ENCODE peak calls at places on chromosomes 4 and X, in nine cellular contexts. D, X, U, A, F, V, O, J and T are unnamed samples.

GRCh38 chr4:118839221-118839927 is 3.4 kb upstream of the SEC24D start:
- DNase-seq in X (no peak), J (no peak), A (no peak), F (no peak), U (no peak), O (no peak), D (no peak), V (no peak), T (no peak)

GRCh38 chrX:37746951-37747350 is 32.9 kb upstream of the CYBB start:
- DNase-seq in X (no peak), F (no peak), A (no peak), D (no peak), U (no peak), J (no peak), V (no peak), O (no peak), T (no peak)

GRCh38 chr4:61374612-61374920 is 174.4 kb downstream of the ADGRL3 start:
- DNase-seq in X (no peak), O (no peak), F (no peak), U (peak), J (no peak), D (no peak), A (no peak), V (no peak), T (no peak)

GRCh38 chr4:56648245-56649151 is 32.6 kb downstream of the HOPX start:
- DNase-seq in D (peak), O (no peak), X (no peak), J (no peak), A (no peak), F (no peak), U (no peak), V (no peak), T (no peak)

GRCh38 chrX:439236-439635 is 52.5 kb upstream of the PPP2R3B start:
- DNase-seq in A (no peak), J (no peak), D (no peak), V (no peak), U (no peak), O (no peak), X (no peak), F (no peak), T (peak)

GRCh38 chrX:35380808-35381700 is 417.1 kb upstream of the MAGEB16 start:
- DNase-seq in U (peak), D (no peak), V (no peak), A (no peak), O (no peak), F (no peak), X (no peak), J (peak), T (no peak)

GRCh38 chr4:10098770-10099139 is 17.8 kb downstream of the WDR1 start:
- DNase-seq in A (no peak), D (no peak), F (no peak), J (no peak), V (no peak), U (peak), X (no peak), O (no peak), T (no peak)

GRCh38 chr4:101114936-101115372 is 232.4 kb downstream of the PPP3CA start:
- DNase-seq in J (no peak), D (no peak), F (no peak), A (no peak), U (peak), O (peak), X (no peak), V (no peak), T (no peak)

GRCh38 chrX:129529685-129530281 is 6.5 kb upstream of the SMARCA1 start:
- DNase-seq in D (no peak), O (no peak), J (no peak), V (no peak), F (no peak), X (no peak), U (peak), A (no peak), T (no peak)

GRCh38 chr4:73741140-73741749 is 876 bp downstream of the CXCL8 start:
- DNase-seq in V (no peak), J (no peak), F (no peak), U (peak), D (no peak), A (no peak), X (no peak), O (no peak), T (no peak)

GRCh38 chr4:1469043-1469442 is 62.8 kb upstream of the NKX1-1 start:
- DNase-seq in V (no peak), X (no peak), D (no peak), F (peak), A (no peak), O (no peak), J (no peak), U (no peak), T (no peak)

GRCh38 chr4:185925910-185926360 is 113.9 kb upstream of the SORBS2 start:
- DNase-seq in O (no peak), V (peak), A (no peak), U (no peak), J (no peak), X (no peak), D (no peak), F (no peak), T (no peak)

GRCh38 chr4:19807505-19807904 is 444.2 kb upstream of the SLIT2 start:
- DNase-seq in J (no peak), O (no peak), D (no peak), U (peak), A (no peak), X (no peak), F (no peak), V (no peak), T (no peak)

GRCh38 chrX:2552621-2553297 is 52.0 kb upstream of the DHRSX start:
- DNase-seq in O (no peak), X (no peak), V (no peak), F (no peak), U (no peak), J (no peak), D (no peak), A (no peak), T (no peak)

GRCh38 chr4:184389978-184390518 is 84.3 kb downstream of the IRF2 start:
- DNase-seq in F (no peak), X (no peak), V (no peak), O (no peak), A (no peak), U (no peak), J (no peak), D (no peak), T (no peak)

GRCh38 chr4:56181140-56181950 is 205.9 kb downstream of the AASDH start:
- DNase-seq in U (no peak), V (no peak), D (no peak), J (no peak), O (no peak), F (no peak), A (no peak), X (no peak), T (no peak)

GRCh38 chrX:3144651-3145050 is 103.4 kb downstream of the ARSF start:
- DNase-seq in V (no peak), F (no peak), X (no peak), O (no peak), D (no peak), J (no peak), U (no peak), A (no peak), T (no peak)

GRCh38 chr4:183588169-183588675 is 70.8 kb downstream of the RWDD4 start:
- DNase-seq in U (peak), D (no peak), A (no peak), O (no peak), F (no peak), V (no peak), X (no peak), J (peak), T (no peak)

GRCh38 chr4:153063490-153063889 is 127.4 kb downstream of the FHDC1 start:
- DNase-seq in F (no peak), D (no peak), X (no peak), O (no peak), J (no peak), U (no peak), V (no peak), A (no peak), T (no peak)

GRCh38 chrX:24081661-24082154 is 27.0 kb downstream of the EIF2S3 start:
- DNase-seq in X (peak), A (peak), F (peak), U (peak), D (peak), O (peak), V (peak), J (peak), T (peak)

GRCh38 chrX:2320580-2321327 is 180.0 kb downstream of the DHRSX start:
- DNase-seq in D (no peak), O (no peak), A (peak), X (no peak), U (peak), F (no peak), V (peak), J (peak), T (no peak)

GRCh38 chr4:168321006-168321405 is 2.5 kb upstream of the DDX60 start:
- DNase-seq in F (no peak), O (no peak), V (no peak), A (no peak), D (no peak), U (no peak), X (no peak), J (no peak), T (no peak)

GRCh38 chr4:168319486-168320019 is 1.0 kb upstream of the DDX60 start:
- DNase-seq in A (no peak), J (no peak), D (no peak), U (no peak), O (no peak), F (no peak), V (no peak), X (no peak), T (no peak)

DNA sequence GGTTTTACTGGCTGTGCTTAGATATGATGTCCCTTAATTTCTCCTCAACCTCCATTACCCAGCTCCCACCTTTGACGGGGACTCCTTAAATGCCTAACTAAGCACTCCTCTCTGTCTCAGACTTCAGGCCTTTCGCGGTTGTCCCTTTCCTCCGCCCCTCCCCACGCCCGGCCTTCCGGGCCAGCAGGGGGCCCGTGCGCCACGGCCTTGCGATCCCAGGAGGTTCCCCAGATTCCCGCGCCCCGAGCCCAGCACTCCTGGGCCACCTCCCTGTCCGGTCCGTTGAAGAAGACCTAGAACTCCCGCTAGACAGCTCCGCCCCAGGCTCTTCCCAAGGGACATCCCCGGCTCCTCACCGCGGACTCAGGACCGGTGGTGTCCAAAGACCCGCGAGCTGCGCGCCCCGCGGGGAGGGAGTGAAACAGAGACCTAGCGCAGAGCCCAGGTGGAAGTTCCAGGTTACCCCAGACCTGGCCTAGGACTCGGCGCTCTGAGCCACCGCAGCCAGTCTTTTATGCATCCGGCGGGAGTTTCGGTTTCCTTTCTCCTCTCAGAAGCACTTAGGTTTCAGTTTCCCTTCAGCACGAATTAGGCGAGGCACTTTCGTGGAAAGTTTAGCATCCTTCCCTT is at the start of gene DDX60:
- DNase-seq in D (peak), O (peak), A (peak), U (peak), J (peak), V (peak), X (peak), F (peak), T (peak)
- TF ChIP-seq POLR2A in D (peak), O (peak), A (no peak), U (peak), J (peak), V (peak), X (no peak), F (peak), T (peak)

GRCh38 chr4:16665942-16666586 is 232.4 kb downstream of the LDB2 start:
- DNase-seq in X (no peak), O (no peak), J (no peak), D (no peak), F (no peak), V (no peak), U (no peak), A (no peak), T (no peak)
- H3K27ac ChIP-seq in X (no peak), O (no peak), J (no peak), D (no peak), F (no peak), V (no peak), U (no peak), A (no peak), T (no peak)

DNA sequence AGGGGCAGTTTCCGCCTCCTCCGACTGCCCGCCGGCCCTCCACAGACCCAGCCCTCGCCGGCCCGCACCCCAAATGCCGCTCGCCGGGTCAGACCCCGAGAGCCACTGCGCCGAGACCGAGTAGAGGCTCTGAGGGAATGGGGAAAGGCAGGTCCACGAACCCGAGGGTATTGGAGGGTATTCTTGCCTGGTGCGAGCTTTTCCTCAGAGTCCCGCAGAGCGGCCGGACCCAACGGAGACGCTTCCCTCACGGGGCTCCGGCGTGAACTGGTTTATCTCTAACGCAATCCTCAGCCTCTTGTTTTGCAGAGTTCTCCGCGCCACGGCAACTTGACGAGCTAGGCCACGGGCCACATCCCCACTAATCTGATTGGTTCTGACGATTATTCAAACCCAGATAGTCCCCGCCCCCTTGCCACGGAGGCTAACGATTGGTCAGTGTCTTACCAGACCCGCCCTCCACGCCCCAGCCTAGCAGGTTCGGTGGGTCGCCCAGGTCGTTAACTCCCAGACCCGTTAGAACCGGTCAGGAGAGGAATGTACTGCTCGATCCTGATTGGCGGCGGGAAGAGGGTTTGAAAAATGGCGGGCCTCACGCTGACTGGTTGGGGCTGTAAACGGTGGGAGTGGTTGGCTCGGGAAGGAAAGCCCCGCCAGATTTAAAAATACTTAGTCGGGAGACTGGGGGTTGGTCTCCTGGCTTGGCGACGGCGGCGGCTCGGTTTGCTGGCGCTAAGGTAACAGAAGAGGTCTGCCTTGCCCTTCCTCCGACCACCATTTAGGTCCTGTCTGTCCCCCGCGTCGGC is at the start of gene HMGB2:
- DNase-seq in U (peak), X (peak), F (peak), D (peak), V (peak), J (peak), A (peak), O (peak), T (peak)
- TF ChIP-seq POLR2A in U (peak), X (peak), F (peak), D (peak), V (peak), J (peak), A (no peak), O (peak), T (peak)

DNA sequence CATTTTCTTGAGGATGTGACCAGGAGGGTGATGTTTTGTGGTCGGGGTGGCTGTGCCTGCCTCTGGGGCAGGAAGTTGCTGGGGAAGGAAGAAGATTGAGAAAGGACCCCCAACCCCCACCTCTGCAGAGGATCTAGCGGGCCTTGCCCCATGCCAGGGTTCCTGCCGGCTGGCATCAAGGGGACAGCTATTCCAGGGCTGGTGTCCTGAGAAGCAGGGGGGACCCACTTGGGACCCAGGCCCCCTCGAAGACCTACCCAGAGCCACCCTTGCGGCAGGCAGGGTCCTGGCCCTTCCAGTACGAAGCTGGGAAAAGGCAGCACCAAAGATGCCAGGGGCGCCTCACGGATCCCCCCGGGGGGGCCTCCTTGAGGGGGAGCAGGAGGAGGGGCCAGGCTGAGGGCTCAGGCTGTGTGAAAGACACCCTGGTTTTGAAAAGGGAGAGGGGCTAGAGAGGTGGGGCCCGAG is 6.6 kb downstream of the SH3BP2 start:
- DNase-seq in O (no peak), X (peak), A (no peak), J (no peak), V (peak), D (peak), F (peak), U (no peak), T (peak)
- H3K27ac ChIP-seq in O (no peak), X (peak), A (peak), J (peak), V (peak), D (peak), F (peak), U (no peak), T (peak)

GRCh38 chr4:37685726-37686372 is 327 bp downstream of the RELL1 start:
- DNase-seq in A (peak), X (peak), J (peak), O (no peak), U (peak), F (peak), V (no peak), D (no peak), T (peak)

GRCh38 chr4:37687666-37688065 is 1.5 kb upstream of the RELL1 start:
- DNase-seq in X (no peak), F (no peak), V (no peak), A (no peak), J (no peak), D (peak), U (no peak), O (no peak), T (no peak)

GRCh38 chr4:37687175-37687525 is 974 bp upstream of the RELL1 start:
- DNase-seq in J (no peak), F (no peak), X (no peak), U (no peak), O (no peak), A (no peak), V (no peak), D (no peak), T (no peak)

GRCh38 chr4:37685211-37685725 is 908 bp downstream of the RELL1 start:
- DNase-seq in U (peak), F (peak), D (no peak), A (no peak), X (peak), V (no peak), J (peak), O (no peak), T (peak)

GRCh38 chr4:37686373-37687174 is at the start of gene RELL1:
- DNase-seq in J (peak), O (peak), D (peak), A (peak), X (peak), V (peak), F (peak), U (peak), T (peak)
- TF ChIP-seq POLR2A in J (no peak), O (no peak), D (no peak), A (no peak), X (peak), V (peak), F (no peak), U (no peak), T (no peak)